ENCODE peak calls at places on chromosomes 13 and 19, in six cellular contexts. F is colonic mucosa, W is psoas muscle, U is pancreas, L is uterus, Q is A549. M is an unnamed sample.
A peak's percentile ranks its signal among the peaks of the same experiment; 100 is the strongest.

GRCh38 chr13:49314344-49314882 is 66.7 kb downstream of the CDADC1 start:
- DNase-seq in U (no peak), W (no peak), L (no peak), Q (no peak), F (no peak), M (no peak)

GRCh38 chr13:27170221-27170520 is 1.4 kb downstream of the USP12 start:
- DNase-seq in F (no peak), L (no peak), W (no peak), Q (no peak), U (no peak), M (no peak)

GRCh38 chr19:18388328-18389094 is 2.6 kb downstream of the GDF15 start:
- DNase-seq in Q (no peak), F (peak; percentile 88), U (peak; percentile 93), W (peak; percentile 84), L (peak; percentile 84), M (no peak)

GRCh38 chr19:38932425-38933179 is 1.9 kb downstream of the MRPS12 start:
- DNase-seq in L (no peak), F (no peak), Q (peak; percentile 89), U (no peak), W (no peak), M (no peak)

GRCh38 chr13:76455960-76456359 is 430.2 kb downstream of the KCTD12 start:
- DNase-seq in F (no peak), W (no peak), U (no peak), L (no peak), Q (no peak), M (no peak)

GRCh38 chr13:44853641-44854040 is 135.6 kb downstream of the NUFIP1 start:
- DNase-seq in Q (peak; percentile 20), F (peak; percentile 90), W (no peak), U (no peak), L (no peak), M (peak; percentile 87)

GRCh38 chr19:57682226-57682766 is 519 bp downstream of the ZNF551 start:
- DNase-seq in F (no peak), W (no peak), Q (peak; percentile 33), U (no peak), L (no peak), M (no peak)

GRCh38 chr13:44929691-44930090 is 59.6 kb downstream of the NUFIP1 start:
- DNase-seq in U (no peak), W (no peak), Q (no peak), F (no peak), L (no peak), M (no peak)

GRCh38 chr13:35471466-35472307 is 4.8 kb downstream of the MAB21L1 start:
- DNase-seq in L (no peak), Q (no peak), U (no peak), F (no peak), W (no peak), M (no peak)

GRCh38 chr13:30134578-30134977 is 172.8 kb downstream of the KATNAL1 start:
- DNase-seq in Q (no peak), U (no peak), F (no peak), W (no peak), L (no peak), M (no peak)

GRCh38 chr13:114140909-114141255 is 8.5 kb upstream of the RASA3 start:
- DNase-seq in U (peak; percentile 35), F (no peak), L (no peak), W (no peak), Q (no peak), M (no peak)

GRCh38 chr13:114080739-114081561 is 51.5 kb downstream of the RASA3 start:
- DNase-seq in F (no peak), Q (no peak), L (peak; percentile 13), U (peak; percentile 58), W (no peak), M (no peak)

GRCh38 chr19:58227964-58228583 is 640 bp upstream of the ZNF544 start:
- DNase-seq in W (no peak), U (no peak), L (no peak), F (no peak), Q (no peak), M (no peak)

GRCh38 chr19:45068041-45068440 is 8.2 kb downstream of the ZNF296 start:
- DNase-seq in W (no peak), L (no peak), Q (no peak), U (no peak), F (no peak), M (no peak)

GRCh38 chr19:8224394-8225145 is 15.4 kb downstream of the CERS4 start:
- DNase-seq in L (peak; percentile 35), U (no peak), Q (no peak), F (no peak), W (peak; percentile 68), M (no peak)

GRCh38 chr13:48731957-48732569 is 78.3 kb downstream of the CYSLTR2 start:
- DNase-seq in U (peak; percentile 85), F (peak; percentile 56), L (no peak), Q (peak; percentile 2), W (peak; percentile 37), M (peak; percentile 51)

GRCh38 chr13:27599096-27599495 is 21.2 kb downstream of the LNX2 start:
- DNase-seq in W (no peak), L (no peak), Q (no peak), U (no peak), F (no peak), M (no peak)

GRCh38 chr19:18417250-18418033 is 1.8 kb upstream of the SSBP4 start:
- DNase-seq in L (peak; percentile 86), Q (no peak), U (peak; percentile 78), F (peak; percentile 73), W (peak; percentile 84), M (peak; percentile 84)

GRCh38 chr13:30673669-30674521 is 56.2 kb downstream of the USPL1 start:
- DNase-seq in F (peak; percentile 88), L (peak; percentile 86), U (peak; percentile 97), Q (peak; percentile 55), W (peak; percentile 92), M (peak; percentile 95)

GRCh38 chr19:43765109-43765876 is 10.5 kb upstream of the SMG9 start:
- DNase-seq in F (peak; percentile 72), Q (peak; percentile 93), W (peak; percentile 82), U (no peak), L (peak; percentile 39), M (peak; percentile 30)

DNA sequence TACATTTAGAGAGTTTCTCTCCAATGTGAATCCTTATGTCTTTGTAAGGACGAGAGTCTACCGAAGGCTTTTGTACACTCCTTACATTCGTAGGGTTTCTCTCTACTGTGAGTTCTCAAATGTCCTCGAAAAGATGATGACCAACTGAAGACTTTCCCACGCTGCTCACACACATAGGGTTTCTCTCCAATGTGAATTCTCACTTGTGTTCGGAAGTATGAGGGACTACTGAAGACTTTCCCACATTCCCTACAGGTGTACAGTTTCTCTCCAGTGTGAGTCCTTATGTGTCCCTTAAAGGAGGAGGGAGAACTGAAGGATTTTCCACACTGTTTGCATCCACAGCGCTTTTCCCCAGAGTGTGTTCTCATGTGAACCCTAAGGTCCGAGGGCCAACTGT is 4.0 kb upstream of the ZNF57 start:
- DNase-seq in Q (no peak), L (no peak), U (no peak), W (no peak), F (no peak), M (no peak)
- H3K4me1 ChIP-seq in Q (no peaks in the 10 kb centered on the region), L (peaks cover 4% of the 10 kb centered on the region), U (no peaks in the 10 kb centered on the region), W (no peaks in the 10 kb centered on the region), F (no peaks in the 10 kb centered on the region), M (no peaks in the 10 kb centered on the region)

GRCh38 chr19:41224632-41225031 is 5.6 kb downstream of the AXL start:
- DNase-seq in Q (no peak), W (no peak), U (no peak), L (no peak), F (no peak), M (no peak)
- H3K4me1 ChIP-seq in Q (peaks cover 73% of the 10 kb centered on the region), W (no peaks in the 10 kb centered on the region), U (no peaks in the 10 kb centered on the region), L (no peaks in the 10 kb centered on the region), F (peaks cover 5% of the 10 kb centered on the region), M (peaks cover 15% of the 10 kb centered on the region)

GRCh38 chr13:99269627-99270252 is 11.6 kb upstream of the GPR18 start:
- DNase-seq in F (no peak), U (no peak), Q (no peak), L (no peak), W (no peak), M (peak; percentile 15)
- H3K4me1 ChIP-seq in F (no peaks in the 10 kb centered on the region), U (no peaks in the 10 kb centered on the region), Q (no peaks in the 10 kb centered on the region), L (no peaks in the 10 kb centered on the region), W (peaks cover 11% of the 10 kb centered on the region), M (no peaks in the 10 kb centered on the region)

DNA sequence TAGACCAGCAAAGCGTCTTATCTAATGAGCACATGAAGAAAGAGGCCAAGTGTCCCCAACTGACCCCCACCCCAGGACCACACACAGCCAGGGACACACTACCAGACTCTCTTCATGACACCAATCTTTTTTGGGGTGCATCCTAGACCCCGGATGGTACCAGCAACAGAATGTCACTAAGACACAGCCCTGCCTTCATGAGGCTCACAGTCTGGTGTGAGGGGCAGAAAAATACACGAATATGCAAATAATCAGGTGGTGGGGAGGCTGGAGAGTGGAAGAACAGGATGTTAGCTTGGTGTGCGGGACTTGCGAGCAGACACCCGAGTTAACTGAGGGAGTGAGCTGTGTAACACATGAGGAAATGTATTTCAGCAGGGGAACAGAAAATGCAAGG is 17.5 kb downstream of the AKT2 start:
- DNase-seq in F (no peak), Q (no peak), W (no peak), L (no peak), U (no peak), M (no peak)
- H3K4me1 ChIP-seq in F (no peaks in the 10 kb centered on the region), Q (no peaks in the 10 kb centered on the region), W (peaks cover 62% of the 10 kb centered on the region), L (peaks cover 6% of the 10 kb centered on the region), U (peaks cover 10% of the 10 kb centered on the region), M (no peaks in the 10 kb centered on the region)

GRCh38 chr19:34275705-34276104 is 21.4 kb downstream of the GARRE1 start:
- DNase-seq in F (no peak), W (no peak), U (no peak), L (no peak), Q (no peak), M (no peak)
- H3K4me1 ChIP-seq in F (peaks cover 1% of the 10 kb centered on the region), W (peaks cover 45% of the 10 kb centered on the region), U (peaks cover 13% of the 10 kb centered on the region), L (no peaks in the 10 kb centered on the region), Q (peaks cover 4% of the 10 kb centered on the region), M (peaks cover 14% of the 10 kb centered on the region)

GRCh38 chr19:6057651-6058365 is 52.5 kb downstream of the RFX2 start:
- DNase-seq in Q (no peak), F (peak; percentile 17), W (no peak), U (no peak), L (peak; percentile 30), M (no peak)
- H3K4me1 ChIP-seq in Q (peaks cover 38% of the 10 kb centered on the region), F (peaks cover 18% of the 10 kb centered on the region), W (peaks cover 21% of the 10 kb centered on the region), U (no peaks in the 10 kb centered on the region), L (peaks cover 41% of the 10 kb centered on the region), M (peaks cover 33% of the 10 kb centered on the region)